ENCODE peak calls at places on chromosomes 2 and 18, in ten cellular contexts. One of them, this sample, is unnamed.

GRCh38 chr2:151973901-151974199 is 125.0 kb downstream of the CACNB4 start:
- DNase-seq in esophagus squamous epithelium: no peak
- DNase-seq in heart left ventricle: no peak
- DNase-seq in GM23338: peak; percentile 69
- DNase-seq in heart right ventricle: no peak
- DNase-seq in cardiac fibroblast: peak; percentile 26
- DNase-seq in dorsolateral prefrontal cortex: peak; percentile 69
- DNase-seq in bronchial epithelial cell: peak; percentile 30
- DNase-seq in stomach: no peak
- DNase-seq in ovary: no peak
- DNase-seq in this sample: peak; percentile 36

GRCh38 chr2:52113338-52113737 is 1081.4 kb upstream of the NRXN1 start:
- DNase-seq in esophagus squamous epithelium: no peak
- DNase-seq in heart left ventricle: no peak
- DNase-seq in GM23338: no peak
- DNase-seq in heart right ventricle: no peak
- DNase-seq in cardiac fibroblast: peak; percentile 16
- DNase-seq in dorsolateral prefrontal cortex: no peak
- DNase-seq in bronchial epithelial cell: no peak
- DNase-seq in stomach: no peak
- DNase-seq in ovary: no peak
- DNase-seq in this sample: no peak

GRCh38 chr2:58571181-58571852 is 330.2 kb upstream of the FANCL start:
- DNase-seq in esophagus squamous epithelium: no peak
- DNase-seq in heart left ventricle: no peak
- DNase-seq in GM23338: peak; percentile 92
- DNase-seq in heart right ventricle: no peak
- DNase-seq in cardiac fibroblast: peak; percentile 69
- DNase-seq in dorsolateral prefrontal cortex: no peak
- DNase-seq in bronchial epithelial cell: peak; percentile 82
- DNase-seq in stomach: no peak
- DNase-seq in ovary: peak; percentile 13
- DNase-seq in this sample: peak; percentile 87

GRCh38 chr2:164840930-164841718 is 499 bp downstream of the COBLL1 start:
- DNase-seq in esophagus squamous epithelium: no peak
- DNase-seq in heart left ventricle: peak; percentile 84
- DNase-seq in GM23338: peak; percentile 85
- DNase-seq in heart right ventricle: peak; percentile 83
- DNase-seq in cardiac fibroblast: peak; percentile 64
- DNase-seq in dorsolateral prefrontal cortex: no peak
- DNase-seq in bronchial epithelial cell: peak; percentile 38
- DNase-seq in stomach: peak; percentile 86
- DNase-seq in ovary: peak; percentile 80
- DNase-seq in this sample: peak; percentile 78

GRCh38 chr2:122451697-122452096 is 696.2 kb downstream of the TSN start:
- DNase-seq in esophagus squamous epithelium: no peak
- DNase-seq in heart left ventricle: no peak
- DNase-seq in GM23338: no peak
- DNase-seq in heart right ventricle: no peak
- DNase-seq in cardiac fibroblast: no peak
- DNase-seq in dorsolateral prefrontal cortex: no peak
- DNase-seq in bronchial epithelial cell: no peak
- DNase-seq in stomach: no peak
- DNase-seq in ovary: no peak
- DNase-seq in this sample: no peak

GRCh38 chr2:12059616-12060441 is 313.4 kb downstream of the LPIN1 start:
- DNase-seq in esophagus squamous epithelium: no peak
- DNase-seq in heart left ventricle: no peak
- DNase-seq in GM23338: no peak
- DNase-seq in heart right ventricle: no peak
- DNase-seq in cardiac fibroblast: peak; percentile 8
- DNase-seq in dorsolateral prefrontal cortex: no peak
- DNase-seq in bronchial epithelial cell: peak; percentile 7
- DNase-seq in stomach: no peak
- DNase-seq in ovary: no peak
- DNase-seq in this sample: peak; percentile 6

GRCh38 chr18:31101148-31102019 is 837 bp downstream of the DSC2 start:
- DNase-seq in esophagus squamous epithelium: no peak
- DNase-seq in heart left ventricle: peak; percentile 69
- DNase-seq in GM23338: peak; percentile 82
- DNase-seq in heart right ventricle: peak; percentile 82
- DNase-seq in cardiac fibroblast: peak; percentile 22
- DNase-seq in dorsolateral prefrontal cortex: peak; percentile 52
- DNase-seq in bronchial epithelial cell: no peak
- DNase-seq in stomach: peak; percentile 75
- DNase-seq in ovary: peak; percentile 66
- DNase-seq in this sample: peak; percentile 42

GRCh38 chr2:168603439-168603961 is 147.4 kb downstream of the CERS6 start:
- DNase-seq in esophagus squamous epithelium: no peak
- DNase-seq in heart left ventricle: no peak
- DNase-seq in GM23338: peak; percentile 13
- DNase-seq in heart right ventricle: no peak
- DNase-seq in cardiac fibroblast: peak; percentile 23
- DNase-seq in dorsolateral prefrontal cortex: no peak
- DNase-seq in bronchial epithelial cell: no peak
- DNase-seq in stomach: no peak
- DNase-seq in ovary: no peak
- DNase-seq in this sample: no peak

GRCh38 chr2:64330691-64331429 is 123.1 kb upstream of the LGALSL start:
- DNase-seq in esophagus squamous epithelium: peak; percentile 6
- DNase-seq in heart left ventricle: peak; percentile 82
- DNase-seq in GM23338: peak; percentile 98
- DNase-seq in heart right ventricle: peak; percentile 71
- DNase-seq in cardiac fibroblast: peak; percentile 94
- DNase-seq in dorsolateral prefrontal cortex: peak; percentile 75
- DNase-seq in bronchial epithelial cell: peak; percentile 73
- DNase-seq in stomach: peak; percentile 83
- DNase-seq in ovary: peak; percentile 83
- DNase-seq in this sample: peak; percentile 88
- TF ChIP-seq CTCF in esophagus squamous epithelium: peak; percentile 97
- TF ChIP-seq CTCF in heart left ventricle: peak; percentile 90
- TF ChIP-seq CTCF in GM23338: peak; percentile 94
- TF ChIP-seq CTCF in heart right ventricle: peak; percentile 87
- TF ChIP-seq CTCF in cardiac fibroblast: peak; percentile 85
- TF ChIP-seq CTCF in dorsolateral prefrontal cortex: peak; percentile 95
- TF ChIP-seq CTCF in bronchial epithelial cell: peak; percentile 84
- TF ChIP-seq CTCF in stomach: peak; percentile 26
- TF ChIP-seq CTCF in ovary: peak; percentile 89
- TF ChIP-seq CTCF in this sample: peak; percentile 89

GRCh38 chr2:72144412-72144745 is 3.3 kb downstream of the CYP26B1 start:
- DNase-seq in esophagus squamous epithelium: no peak
- DNase-seq in heart left ventricle: peak; percentile 70
- DNase-seq in GM23338: no peak
- DNase-seq in heart right ventricle: peak; percentile 74
- DNase-seq in cardiac fibroblast: no peak
- DNase-seq in dorsolateral prefrontal cortex: peak; percentile 38
- DNase-seq in bronchial epithelial cell: no peak
- DNase-seq in stomach: peak; percentile 25
- DNase-seq in ovary: peak; percentile 47
- DNase-seq in this sample: no peak

GRCh38 chr2:72141881-72142742 is 5.5 kb downstream of the CYP26B1 start:
- DNase-seq in esophagus squamous epithelium: no peak
- DNase-seq in heart left ventricle: peak; percentile 15
- DNase-seq in GM23338: no peak
- DNase-seq in heart right ventricle: no peak
- DNase-seq in cardiac fibroblast: no peak
- DNase-seq in dorsolateral prefrontal cortex: no peak
- DNase-seq in bronchial epithelial cell: no peak
- DNase-seq in stomach: peak; percentile 13
- DNase-seq in ovary: peak; percentile 19
- DNase-seq in this sample: no peak

GRCh38 chr2:72141032-72141645 is 6.5 kb downstream of the CYP26B1 start:
- DNase-seq in esophagus squamous epithelium: no peak
- DNase-seq in heart left ventricle: peak; percentile 12
- DNase-seq in GM23338: no peak
- DNase-seq in heart right ventricle: no peak
- DNase-seq in cardiac fibroblast: no peak
- DNase-seq in dorsolateral prefrontal cortex: no peak
- DNase-seq in bronchial epithelial cell: no peak
- DNase-seq in stomach: no peak
- DNase-seq in ovary: peak; percentile 13
- DNase-seq in this sample: no peak

GRCh38 chr2:72143441-72144356 is 4.0 kb downstream of the CYP26B1 start:
- DNase-seq in esophagus squamous epithelium: no peak
- DNase-seq in heart left ventricle: peak; percentile 22
- DNase-seq in GM23338: peak; percentile 42
- DNase-seq in heart right ventricle: no peak
- DNase-seq in cardiac fibroblast: no peak
- DNase-seq in dorsolateral prefrontal cortex: peak; percentile 47
- DNase-seq in bronchial epithelial cell: no peak
- DNase-seq in stomach: peak; percentile 20
- DNase-seq in ovary: peak; percentile 46
- DNase-seq in this sample: no peak

DNA sequence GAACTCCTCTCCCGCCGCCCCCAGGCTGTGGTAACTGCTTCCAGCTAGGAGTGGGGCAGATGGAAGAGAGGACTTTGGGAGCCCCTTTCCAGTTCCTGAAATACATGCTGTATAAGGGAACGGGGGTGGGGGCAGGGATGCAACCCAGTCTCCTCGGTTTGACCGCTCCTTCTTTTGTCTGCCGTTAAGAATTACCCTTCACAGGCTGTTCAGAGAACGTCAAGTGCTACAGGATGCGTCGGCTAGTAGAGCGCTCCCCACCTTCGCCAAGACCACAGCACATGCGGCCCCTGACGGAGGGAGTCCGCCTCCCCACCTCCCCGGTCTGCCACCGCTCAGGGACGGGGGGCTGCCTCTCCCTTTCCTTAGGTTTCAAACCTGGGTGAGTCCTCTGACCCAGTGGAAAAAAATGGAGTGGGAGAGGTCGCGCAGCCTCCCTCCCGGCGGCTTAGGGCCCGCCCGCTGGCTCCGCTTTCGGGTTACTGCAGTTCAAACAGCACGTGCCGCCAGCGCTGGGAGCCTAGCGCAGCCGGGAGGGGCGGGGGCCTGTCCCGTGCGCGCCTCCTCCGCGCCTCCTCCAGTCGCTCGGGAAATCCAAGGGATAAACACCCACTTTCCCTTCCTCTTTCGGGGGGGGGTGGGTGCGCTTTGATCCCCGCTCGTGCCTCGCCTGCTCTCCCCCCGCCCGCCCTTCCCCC is 4.8 kb downstream of the CYP26B1 start:
- DNase-seq in esophagus squamous epithelium: no peak
- DNase-seq in heart left ventricle: peak; percentile 79
- DNase-seq in GM23338: peak; percentile 73
- DNase-seq in heart right ventricle: peak; percentile 79
- DNase-seq in cardiac fibroblast: peak; percentile 68
- DNase-seq in dorsolateral prefrontal cortex: peak; percentile 44
- DNase-seq in bronchial epithelial cell: no peak
- DNase-seq in stomach: peak; percentile 67
- DNase-seq in ovary: peak; percentile 80
- DNase-seq in this sample: no peak
- H3K4me3 ChIP-seq in esophagus squamous epithelium: peak overlapping the region; percentile 64
- H3K4me3 ChIP-seq in heart left ventricle: no peak overlapping the region
- H3K4me3 ChIP-seq in GM23338: peak overlapping the region; percentile 77
- H3K4me3 ChIP-seq in heart right ventricle: peak overlapping the region; percentile 37
- H3K4me3 ChIP-seq in cardiac fibroblast: no peak overlapping the region
- H3K4me3 ChIP-seq in dorsolateral prefrontal cortex: peak overlapping the region; percentile 68
- H3K4me3 ChIP-seq in bronchial epithelial cell: no peak overlapping the region
- H3K4me3 ChIP-seq in stomach: peak overlapping the region; percentile 35
- H3K4me3 ChIP-seq in ovary: peak overlapping the region; percentile 26
- H3K4me3 ChIP-seq in this sample: no peak overlapping the region

GRCh38 chr2:68225119-68225632 is 27.2 kb downstream of the PPP3R1 start:
- DNase-seq in esophagus squamous epithelium: no peak
- DNase-seq in heart left ventricle: peak; percentile 20
- DNase-seq in GM23338: peak; percentile 75
- DNase-seq in heart right ventricle: no peak
- DNase-seq in cardiac fibroblast: peak; percentile 46
- DNase-seq in dorsolateral prefrontal cortex: no peak
- DNase-seq in bronchial epithelial cell: peak; percentile 42
- DNase-seq in stomach: peak; percentile 31
- DNase-seq in ovary: no peak
- DNase-seq in this sample: peak; percentile 51
- TF ChIP-seq CTCF in esophagus squamous epithelium: no peak
- TF ChIP-seq CTCF in heart left ventricle: no peak
- TF ChIP-seq CTCF in GM23338: peak; percentile 35
- TF ChIP-seq CTCF in heart right ventricle: no peak
- TF ChIP-seq CTCF in cardiac fibroblast: peak; percentile 39
- TF ChIP-seq CTCF in dorsolateral prefrontal cortex: no peak
- TF ChIP-seq CTCF in bronchial epithelial cell: peak; percentile 43
- TF ChIP-seq CTCF in stomach: no peak
- TF ChIP-seq CTCF in ovary: no peak
- TF ChIP-seq CTCF in this sample: peak; percentile 40

GRCh38 chr18:36132756-36133155 is 3.1 kb downstream of the ELP2 start:
- DNase-seq in esophagus squamous epithelium: no peak
- DNase-seq in heart left ventricle: no peak
- DNase-seq in GM23338: peak; percentile 27
- DNase-seq in heart right ventricle: no peak
- DNase-seq in cardiac fibroblast: no peak
- DNase-seq in dorsolateral prefrontal cortex: no peak
- DNase-seq in bronchial epithelial cell: no peak
- DNase-seq in stomach: no peak
- DNase-seq in ovary: no peak
- DNase-seq in this sample: no peak

GRCh38 chr18:36130883-36131653 is 1.4 kb downstream of the ELP2 start:
- DNase-seq in esophagus squamous epithelium: no peak
- DNase-seq in heart left ventricle: no peak
- DNase-seq in GM23338: peak; percentile 15
- DNase-seq in heart right ventricle: no peak
- DNase-seq in cardiac fibroblast: no peak
- DNase-seq in dorsolateral prefrontal cortex: no peak
- DNase-seq in bronchial epithelial cell: no peak
- DNase-seq in stomach: no peak
- DNase-seq in ovary: no peak
- DNase-seq in this sample: no peak

GRCh38 chr18:36130039-36130831 is 536 bp downstream of the ELP2 start:
- DNase-seq in esophagus squamous epithelium: no peak
- DNase-seq in heart left ventricle: no peak
- DNase-seq in GM23338: no peak
- DNase-seq in heart right ventricle: no peak
- DNase-seq in cardiac fibroblast: no peak
- DNase-seq in dorsolateral prefrontal cortex: no peak
- DNase-seq in bronchial epithelial cell: no peak
- DNase-seq in stomach: no peak
- DNase-seq in ovary: no peak
- DNase-seq in this sample: peak; percentile 7

GRCh38 chr18:36129300-36130038 is at the start of the genes ELP2 and SLC39A6:
- DNase-seq in esophagus squamous epithelium: peak; percentile 86
- DNase-seq in heart left ventricle: peak; percentile 96
- DNase-seq in GM23338: peak; percentile 97
- DNase-seq in heart right ventricle: peak; percentile 96
- DNase-seq in cardiac fibroblast: peak; percentile 97
- DNase-seq in dorsolateral prefrontal cortex: peak; percentile 96
- DNase-seq in bronchial epithelial cell: peak; percentile 77
- DNase-seq in stomach: peak; percentile 97
- DNase-seq in ovary: peak; percentile 97
- DNase-seq in this sample: peak; percentile 96

DNA sequence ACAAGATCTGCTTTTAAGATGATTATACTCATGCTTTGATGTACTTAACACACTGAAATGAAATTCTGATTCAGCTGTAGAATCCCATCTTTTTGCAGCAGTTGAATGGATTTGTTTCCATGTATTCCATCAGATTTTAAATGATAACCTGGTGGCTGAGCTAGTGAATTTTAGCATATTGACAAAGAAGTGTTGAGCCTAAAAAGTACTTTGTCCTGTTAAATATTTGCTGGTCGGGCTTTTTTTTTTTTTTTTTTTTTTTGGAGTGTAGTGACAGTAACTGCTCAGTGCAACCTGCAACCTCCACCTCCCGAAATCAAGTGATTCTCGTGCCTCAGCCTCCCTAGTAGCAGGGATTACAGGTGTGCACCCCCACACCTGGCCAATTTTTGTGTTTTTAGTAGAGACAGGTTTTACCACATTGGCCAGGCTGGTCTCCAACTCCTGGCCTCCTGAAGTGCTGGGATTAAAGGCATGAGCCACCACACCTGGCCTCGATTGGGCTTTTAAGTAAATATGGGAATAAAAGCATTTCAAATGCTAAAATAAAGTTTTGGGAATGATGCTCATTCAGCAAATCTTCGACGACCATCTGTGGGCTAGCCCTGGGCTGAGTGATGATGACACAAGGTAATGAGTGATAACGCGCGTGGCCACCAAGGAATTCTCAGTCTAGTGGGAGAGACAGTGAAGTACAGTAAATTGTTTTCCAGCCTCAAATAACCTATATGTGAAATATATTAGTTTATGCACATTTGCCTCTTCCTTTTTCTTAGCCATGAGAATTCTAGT is 2.2 kb downstream of the ELP2 start:
- DNase-seq in esophagus squamous epithelium: no peak
- DNase-seq in heart left ventricle: no peak
- DNase-seq in GM23338: no peak
- DNase-seq in heart right ventricle: no peak
- DNase-seq in cardiac fibroblast: no peak
- DNase-seq in dorsolateral prefrontal cortex: no peak
- DNase-seq in bronchial epithelial cell: no peak
- DNase-seq in stomach: no peak
- DNase-seq in ovary: no peak
- DNase-seq in this sample: no peak
- H3K4me3 ChIP-seq in esophagus squamous epithelium: peak overlapping the region; percentile 86
- H3K4me3 ChIP-seq in heart left ventricle: no peak overlapping the region
- H3K4me3 ChIP-seq in GM23338: peak overlapping the region; percentile 92
- H3K4me3 ChIP-seq in heart right ventricle: no peak overlapping the region
- H3K4me3 ChIP-seq in cardiac fibroblast: no peak overlapping the region
- H3K4me3 ChIP-seq in dorsolateral prefrontal cortex: peak overlapping the region; percentile 100
- H3K4me3 ChIP-seq in bronchial epithelial cell: no peak overlapping the region
- H3K4me3 ChIP-seq in stomach: no peak overlapping the region
- H3K4me3 ChIP-seq in ovary: no peak overlapping the region
- H3K4me3 ChIP-seq in this sample: no peak overlapping the region